ENCODE peak calls at places on chromosomes 13 and 19, in seven cellular contexts. Q is CD4-positive, alpha-beta T cell; Z is NCI-H1105 treated with DMSO at 0.1 percent for 48 hours; O is HepG2; Y is posterior vena cava; P is naive thymus-derived CD8-positive, alpha-beta T cell; J is EL. B is an unnamed sample.

GRCh38 chr19:2302319-2303208 is 5.4 kb downstream of the LINGO3 start:
- DNase-seq in Q (no peak), Z (no peak), O (no peak), Y (no peak), P (no peak), J (peak; percentile 29), B (no peak)

GRCh38 chr13:106151056-106151699 is 384.3 kb downstream of the EFNB2 start:
- DNase-seq in Q (no peak), Z (no peak), O (no peak), Y (no peak), P (no peak), J (peak; percentile 97), B (no peak)

GRCh38 chr13:82717249-82717648 is 1165.0 kb downstream of the SLITRK1 start:
- DNase-seq in Q (no peak), Z (no peak), O (no peak), Y (no peak), P (no peak), J (peak; percentile 84), B (no peak)

GRCh38 chr13:73751290-73751689 is 382.9 kb downstream of the KLF12 start:
- DNase-seq in Q (no peak), Z (no peak), O (no peak), Y (no peak), P (no peak), J (no peak), B (no peak)

GRCh38 chr13:113978741-113979481 is 5.0 kb upstream of the C13orf46 start:
- DNase-seq in Q (no peak), Z (no peak), O (no peak), Y (peak; percentile 68), P (no peak), J (no peak), B (no peak)

GRCh38 chr19:54473071-54473941 is at the start of gene CDC42EP5:
- DNase-seq in Q (no peak), Z (no peak), O (no peak), Y (peak; percentile 93), P (no peak), J (peak; percentile 80), B (no peak)

GRCh38 chr19:7606289-7606688 is 10.6 kb downstream of the CAMSAP3 start:
- DNase-seq in Q (no peak), Z (no peak), O (no peak), Y (no peak), P (no peak), J (no peak), B (no peak)

GRCh38 chr19:48660854-48661731 is 11.7 kb downstream of the NTN5 start:
- DNase-seq in Q (peak; percentile 70), Z (peak; percentile 3), O (peak; percentile 66), Y (peak; percentile 96), P (peak; percentile 70), J (peak; percentile 91), B (peak; percentile 80)

B was measured in NCI-H1092.